ENCODE peak calls at places on chromosomes 12 and 14, in ten cellular contexts. L is tibial artery, H is activated T-cell treated with anti-CD3 and anti-CD28 coated beads for 24 hours, S is RPMI8226, E is lower leg skin, C is transverse colon, Z is amniotic epithelial cell, N is KBM-7, A is ovary, R is naive B cell. Q is an unnamed sample.
A peak's percentile ranks its signal among the peaks of the same experiment; 100 is the strongest.

GRCh38 chr14:76917158-76917596 is 91.0 kb downstream of the LRRC74A start:
- DNase-seq in L (peak; percentile 75), H (no peak), S (no peak), E (no peak), C (peak; percentile 70), Z (peak; percentile 80), N (peak; percentile 54), A (peak; percentile 65), R (no peak), Q (no peak)

GRCh38 chr12:112833939-112834338 is 42.4 kb downstream of the RPH3A start:
- DNase-seq in L (no peak), H (no peak), S (no peak), E (no peak), C (no peak), Z (no peak), N (no peak), A (no peak), R (no peak), Q (no peak)

GRCh38 chr12:85016423-85016822 is 19.7 kb downstream of the TSPAN19 start:
- DNase-seq in L (no peak), H (no peak), S (no peak), E (no peak), C (no peak), Z (peak; percentile 91), N (no peak), A (no peak), R (no peak), Q (peak; percentile 68)

GRCh38 chr12:92624236-92624635 is 78.6 kb upstream of the PLEKHG7 start:
- DNase-seq in L (no peak), H (no peak), S (no peak), E (no peak), C (no peak), Z (peak; percentile 79), N (no peak), A (no peak), R (no peak), Q (peak; percentile 11)

GRCh38 chr12:30888241-30888640 is 38.3 kb upstream of the TSPAN11 start:
- DNase-seq in L (no peak), H (no peak), S (no peak), E (no peak), C (no peak), Z (no peak), N (no peak), A (no peak), R (no peak), Q (no peak)

GRCh38 chr12:47097276-47097896 is 17.6 kb upstream of the AMIGO2 start:
- DNase-seq in L (no peak), H (no peak), S (no peak), E (no peak), C (no peak), Z (peak; percentile 40), N (no peak), A (no peak), R (no peak), Q (no peak)

GRCh38 chr12:104944252-104944651 is 13.8 kb downstream of the SLC41A2 start:
- DNase-seq in L (no peak), H (no peak), S (no peak), E (no peak), C (no peak), Z (no peak), N (no peak), A (no peak), R (no peak), Q (no peak)

GRCh38 chr14:20278414-20278813 is 27.3 kb downstream of the TTC5 start:
- DNase-seq in L (no peak), H (no peak), S (peak; percentile 36), E (no peak), C (no peak), Z (peak; percentile 57), N (peak; percentile 56), A (peak; percentile 37), R (no peak), Q (no peak)

GRCh38 chr12:66496595-66496994 is 182.3 kb downstream of the GRIP1 start:
- DNase-seq in L (no peak), H (no peak), S (no peak), E (no peak), C (no peak), Z (no peak), N (no peak), A (no peak), R (no peak), Q (no peak)

GRCh38 chr12:49847161-49847560 is 4.3 kb upstream of the BCDIN3D start:
- DNase-seq in L (no peak), H (no peak), S (no peak), E (no peak), C (no peak), Z (no peak), N (no peak), A (no peak), R (no peak), Q (no peak)

GRCh38 chr14:56666716-56667115 is 87.1 kb downstream of the TMEM260 start:
- DNase-seq in L (no peak), H (no peak), S (no peak), E (no peak), C (no peak), Z (peak; percentile 30), N (no peak), A (no peak), R (no peak), Q (peak; percentile 47)

GRCh38 chr12:29212682-29213397 is 63.8 kb downstream of the FAR2 start:
- DNase-seq in L (no peak), H (no peak), S (no peak), E (no peak), C (no peak), Z (no peak), N (no peak), A (no peak), R (no peak), Q (no peak)

GRCh38 chr14:23079716-23080115 is 15.2 kb downstream of the ACIN1 start:
- DNase-seq in L (no peak), H (no peak), S (no peak), E (no peak), C (no peak), Z (peak; percentile 65), N (no peak), A (no peak), R (no peak), Q (no peak)

GRCh38 chr12:6451348-6452244 is at the start of gene TAPBPL:
- DNase-seq in L (peak; percentile 96), H (peak; percentile 75), S (peak; percentile 86), E (peak; percentile 95), C (peak; percentile 89), Z (peak; percentile 64), N (peak; percentile 89), A (peak; percentile 84), R (peak; percentile 83), Q (peak; percentile 52)

GRCh38 chr14:91350813-91351507 is 66.7 kb downstream of the CCDC88C start:
- DNase-seq in L (no peak), H (peak; percentile 68), S (peak; percentile 79), E (no peak), C (no peak), Z (peak; percentile 15), N (no peak), A (no peak), R (peak; percentile 46), Q (no peak)

GRCh38 chr12:73863541-73863940 is 674.1 kb upstream of the ATXN7L3B start:
- DNase-seq in L (no peak), H (no peak), S (no peak), E (no peak), C (no peak), Z (no peak), N (no peak), A (no peak), R (no peak), Q (no peak)

GRCh38 chr14:89701079-89702043 is 253.2 kb downstream of the EFCAB11 start:
- DNase-seq in L (peak; percentile 86), H (peak; percentile 77), S (peak; percentile 65), E (peak; percentile 97), C (peak; percentile 92), Z (peak; percentile 62), N (peak; percentile 57), A (peak; percentile 91), R (peak; percentile 81), Q (peak; percentile 6)

GRCh38 chr12:108360487-108360886 is 21.4 kb upstream of the CMKLR1 start:
- DNase-seq in L (peak; percentile 11), H (no peak), S (no peak), E (no peak), C (no peak), Z (no peak), N (no peak), A (no peak), R (no peak), Q (peak; percentile 51)

GRCh38 chr14:61502459-61503093 is 181.2 kb downstream of the PRKCH start:
- DNase-seq in L (no peak), H (no peak), S (no peak), E (no peak), C (no peak), Z (peak; percentile 53), N (no peak), A (no peak), R (no peak), Q (no peak)

GRCh38 chr12:565589-566105 is 97.6 kb downstream of the NINJ2 start:
- DNase-seq in L (no peak), H (no peak), S (no peak), E (no peak), C (no peak), Z (no peak), N (no peak), A (no peak), R (no peak), Q (no peak)

GRCh38 chr12:70332236-70332635 is 33.9 kb upstream of the KCNMB4 start:
- DNase-seq in L (no peak), H (no peak), S (no peak), E (no peak), C (no peak), Z (no peak), N (no peak), A (no peak), R (no peak), Q (no peak)

GRCh38 chr12:133038310-133038709 is 1.0 kb downstream of the ZNF84 start:
- DNase-seq in L (no peak), H (no peak), S (no peak), E (no peak), C (no peak), Z (no peak), N (peak; percentile 28), A (no peak), R (no peak), Q (no peak)

GRCh38 chr12:15558915-15559528 is 230.2 kb downstream of the EPS8 start:
- DNase-seq in L (no peak), H (no peak), S (no peak), E (no peak), C (no peak), Z (peak; percentile 71), N (no peak), A (no peak), R (no peak), Q (peak; percentile 6)

GRCh38 chr12:118611770-118612169 is 235.4 kb downstream of the SUDS3 start:
- DNase-seq in L (no peak), H (no peak), S (no peak), E (no peak), C (no peak), Z (no peak), N (no peak), A (no peak), R (no peak), Q (no peak)

GRCh38 chr12:126233625-126234024 is 1168.4 kb downstream of the AACS start:
- DNase-seq in L (no peak), H (no peak), S (no peak), E (no peak), C (no peak), Z (no peak), N (no peak), A (no peak), R (no peak), Q (no peak)

GRCh38 chr14:70018713-70019201 is 139.5 kb downstream of the SMOC1 start:
- DNase-seq in L (peak; percentile 80), H (no peak), S (peak; percentile 93), E (peak; percentile 85), C (peak; percentile 52), Z (peak; percentile 3), N (no peak), A (peak; percentile 60), R (no peak), Q (peak; percentile 94)

GRCh38 chr14:80387563-80387981 is 176.3 kb upstream of the DIO2 start:
- DNase-seq in L (no peak), H (no peak), S (no peak), E (no peak), C (no peak), Z (no peak), N (no peak), A (no peak), R (no peak), Q (no peak)

GRCh38 chr12:69042970-69043369 is 110.0 kb upstream of the CPM start:
- DNase-seq in L (no peak), H (no peak), S (no peak), E (no peak), C (no peak), Z (no peak), N (no peak), A (no peak), R (no peak), Q (no peak)